ENCODE peak calls at places on chromosomes 2 and 18, in seven cellular contexts. W is HT-29, Y is cerebellar cortex, Z is NCI-H2029 treated with DMSO at 0.1 percent for 48 hours, V is ELR, N is tibial nerve, I is T-cell. L is an unnamed sample.

GRCh38 chr2:174874081-174874480 is 109.8 kb upstream of the CHRNA1 start:
- DNase-seq in V (no peak), W (no peak), N (no peak), I (no peak), Z (no peak), Y (no peak), L (peak)

GRCh38 chr2:241315879-241316700 is at the start of gene SEPTIN2:
- DNase-seq in V (peak), Z (no peak), I (peak), W (peak), N (peak), Y (peak), L (no peak)

GRCh38 chr2:156867201-156867600 is 390.3 kb upstream of the GALNT5 start:
- DNase-seq in W (no peak), I (no peak), Y (no peak), V (no peak), N (no peak), Z (no peak), L (no peak)

GRCh38 chr2:48707466-48707865 is 48.1 kb downstream of the LHCGR start:
- DNase-seq in N (no peak), Y (no peak), V (no peak), Z (no peak), W (peak), I (no peak), L (no peak)

GRCh38 chr2:156436477-156437085 is 402 bp downstream of the GPD2 start:
- DNase-seq in I (no peak), V (peak), Y (peak), W (peak), Z (no peak), N (peak), L (no peak)

GRCh38 chr2:152646775-152647174 is 70.5 kb downstream of the PRPF40A start:
- DNase-seq in I (no peak), Z (no peak), V (peak), N (no peak), Y (peak), W (peak), L (no peak)

GRCh38 chr2:73249636-73250035 is 15.5 kb downstream of the CCT7 start:
- DNase-seq in Y (no peak), I (no peak), N (no peak), Z (no peak), W (no peak), V (no peak), L (no peak)

GRCh38 chr18:45638544-45638943 is 23.3 kb downstream of the SLC14A2 start:
- DNase-seq in W (no peak), Z (no peak), V (no peak), N (no peak), Y (no peak), I (no peak), L (no peak)

GRCh38 chr2:207253946-207254345 is 88.2 kb upstream of the KLF7 start:
- DNase-seq in Y (no peak), W (no peak), Z (no peak), I (no peak), N (no peak), V (peak), L (no peak)

GRCh38 chr2:15560988-15561573 is at the start of gene NBAS:
- DNase-seq in N (peak), Y (peak), W (peak), I (peak), Z (peak), V (peak), L (peak)

GRCh38 chr2:3051266-3051665 is 326.4 kb downstream of the EIPR1 start:
- DNase-seq in Y (no peak), I (no peak), W (no peak), Z (no peak), V (no peak), N (no peak), L (no peak)

GRCh38 chr18:36899289-36899688 is 70.4 kb downstream of the KIAA1328 start:
- DNase-seq in I (no peak), Y (no peak), W (peak), N (no peak), Z (no peak), V (peak), L (peak)

GRCh38 chr2:187034434-187034833 is 185.5 kb upstream of the ZSWIM2 start:
- DNase-seq in Y (no peak), N (no peak), W (no peak), Z (no peak), I (no peak), V (no peak), L (no peak)

GRCh38 chr2:205438241-205438640 is 244.1 kb upstream of the NRP2 start:
- DNase-seq in V (no peak), Y (no peak), N (no peak), W (no peak), Z (no peak), I (no peak), L (no peak)

GRCh38 chr2:202064206-202064880 is 8.7 kb upstream of the KIAA2012 start:
- DNase-seq in I (no peak), W (no peak), V (peak), N (no peak), Z (no peak), Y (peak), L (peak)

GRCh38 chr18:9612215-9612830 is 2.0 kb downstream of the PPP4R1 start:
- DNase-seq in V (peak), I (peak), Z (peak), Y (peak), W (peak), N (no peak), L (peak)

GRCh38 chr2:12484536-12485115 is 232.1 kb upstream of the TRIB2 start:
- DNase-seq in Y (no peak), I (no peak), N (no peak), W (no peak), V (peak), Z (no peak), L (no peak)

GRCh38 chr2:20421988-20422678 is 24.7 kb upstream of the RHOB start:
- DNase-seq in Z (no peak), Y (no peak), V (peak), W (no peak), N (peak), I (no peak), L (no peak)

GRCh38 chr2:98773907-98774306 is 43.0 kb upstream of the MGAT4A start:
- DNase-seq in Y (no peak), N (no peak), I (no peak), W (no peak), Z (no peak), V (no peak), L (no peak)

GRCh38 chr2:127053731-127054603 is 53.0 kb downstream of the BIN1 start:
- DNase-seq in Y (no peak), W (no peak), Z (no peak), I (no peak), V (no peak), N (no peak), L (no peak)

GRCh38 chr2:196987654-196988364 is 61.3 kb upstream of the PGAP1 start:
- DNase-seq in Z (peak), I (no peak), N (peak), Y (no peak), V (peak), W (peak), L (no peak)

GRCh38 chr2:71166812-71167211 is 36.4 kb downstream of the MPHOSPH10 start:
- DNase-seq in N (no peak), V (no peak), W (no peak), Y (no peak), I (no peak), Z (no peak), L (no peak)

L was measured in LNCaP clone FGC.